ENCODE peak calls at places on chromosome 4, in four cellular contexts. One of them, this sample, is unnamed.

GRCh38 chr4:87570290-87570689 is 38.0 kb upstream of the DSPP start:
- DNase-seq in AG04449: no peak
- DNase-seq in stimulated activated CD8-positive, alpha-beta memory T cell treated with anti-CD3 and anti-CD28 coated beads, Interleukin-7, amount 100 ng/mL, for 1 hour: no peak
- DNase-seq in activated CD4-positive, alpha-beta T cell treated with anti-CD3 and anti-CD28 coated beads, Interleukin-2, amount 50 U/mL, for 1 hour: no peak
- DNase-seq in this sample: no peak

GRCh38 chr4:35247047-35247446 is 997.3 kb downstream of the ARAP2 start:
- DNase-seq in AG04449: no peak
- DNase-seq in stimulated activated CD8-positive, alpha-beta memory T cell treated with anti-CD3 and anti-CD28 coated beads, Interleukin-7, amount 100 ng/mL, for 1 hour: no peak
- DNase-seq in activated CD4-positive, alpha-beta T cell treated with anti-CD3 and anti-CD28 coated beads, Interleukin-2, amount 50 U/mL, for 1 hour: no peak
- DNase-seq in this sample: no peak

GRCh38 chr4:32172761-32173160 is 1452.6 kb downstream of the PCDH7 start:
- DNase-seq in AG04449: no peak
- DNase-seq in stimulated activated CD8-positive, alpha-beta memory T cell treated with anti-CD3 and anti-CD28 coated beads, Interleukin-7, amount 100 ng/mL, for 1 hour: no peak
- DNase-seq in activated CD4-positive, alpha-beta T cell treated with anti-CD3 and anti-CD28 coated beads, Interleukin-2, amount 50 U/mL, for 1 hour: no peak
- DNase-seq in this sample: no peak

GRCh38 chr4:62548108-62548524 is 1348.0 kb downstream of the ADGRL3 start:
- DNase-seq in AG04449: no peak
- DNase-seq in stimulated activated CD8-positive, alpha-beta memory T cell treated with anti-CD3 and anti-CD28 coated beads, Interleukin-7, amount 100 ng/mL, for 1 hour: no peak
- DNase-seq in activated CD4-positive, alpha-beta T cell treated with anti-CD3 and anti-CD28 coated beads, Interleukin-2, amount 50 U/mL, for 1 hour: no peak
- DNase-seq in this sample: no peak

GRCh38 chr4:10682397-10682796 is 2.2 kb downstream of the CLNK start:
- DNase-seq in AG04449: no peak
- DNase-seq in stimulated activated CD8-positive, alpha-beta memory T cell treated with anti-CD3 and anti-CD28 coated beads, Interleukin-7, amount 100 ng/mL, for 1 hour: no peak
- DNase-seq in activated CD4-positive, alpha-beta T cell treated with anti-CD3 and anti-CD28 coated beads, Interleukin-2, amount 50 U/mL, for 1 hour: no peak
- DNase-seq in this sample: no peak

GRCh38 chr4:19844436-19844835 is 407.3 kb upstream of the SLIT2 start:
- DNase-seq in AG04449: no peak
- DNase-seq in stimulated activated CD8-positive, alpha-beta memory T cell treated with anti-CD3 and anti-CD28 coated beads, Interleukin-7, amount 100 ng/mL, for 1 hour: no peak
- DNase-seq in activated CD4-positive, alpha-beta T cell treated with anti-CD3 and anti-CD28 coated beads, Interleukin-2, amount 50 U/mL, for 1 hour: no peak
- DNase-seq in this sample: no peak

GRCh38 chr4:2822461-2823300 is 21.0 kb upstream of the ADD1 start:
- DNase-seq in AG04449: no peak
- DNase-seq in stimulated activated CD8-positive, alpha-beta memory T cell treated with anti-CD3 and anti-CD28 coated beads, Interleukin-7, amount 100 ng/mL, for 1 hour: no peak
- DNase-seq in activated CD4-positive, alpha-beta T cell treated with anti-CD3 and anti-CD28 coated beads, Interleukin-2, amount 50 U/mL, for 1 hour: no peak
- DNase-seq in this sample: no peak

GRCh38 chr4:25654971-25655963 is at the start of gene SLC34A2:
- DNase-seq in AG04449: no peak
- DNase-seq in stimulated activated CD8-positive, alpha-beta memory T cell treated with anti-CD3 and anti-CD28 coated beads, Interleukin-7, amount 100 ng/mL, for 1 hour: no peak
- DNase-seq in activated CD4-positive, alpha-beta T cell treated with anti-CD3 and anti-CD28 coated beads, Interleukin-2, amount 50 U/mL, for 1 hour: no peak
- DNase-seq in this sample: no peak

GRCh38 chr4:85244638-85245037 is 230.3 kb upstream of the ARHGAP24 start:
- DNase-seq in AG04449: no peak
- DNase-seq in stimulated activated CD8-positive, alpha-beta memory T cell treated with anti-CD3 and anti-CD28 coated beads, Interleukin-7, amount 100 ng/mL, for 1 hour: no peak
- DNase-seq in activated CD4-positive, alpha-beta T cell treated with anti-CD3 and anti-CD28 coated beads, Interleukin-2, amount 50 U/mL, for 1 hour: no peak
- DNase-seq in this sample: no peak

GRCh38 chr4:123477804-123478209 is 81.2 kb downstream of the SPRY1 start:
- DNase-seq in AG04449: peak
- DNase-seq in stimulated activated CD8-positive, alpha-beta memory T cell treated with anti-CD3 and anti-CD28 coated beads, Interleukin-7, amount 100 ng/mL, for 1 hour: peak
- DNase-seq in activated CD4-positive, alpha-beta T cell treated with anti-CD3 and anti-CD28 coated beads, Interleukin-2, amount 50 U/mL, for 1 hour: peak
- DNase-seq in this sample: peak

GRCh38 chr4:184792950-184793555 is 32.7 kb downstream of the ACSL1 start:
- DNase-seq in AG04449: peak
- DNase-seq in stimulated activated CD8-positive, alpha-beta memory T cell treated with anti-CD3 and anti-CD28 coated beads, Interleukin-7, amount 100 ng/mL, for 1 hour: no peak
- DNase-seq in activated CD4-positive, alpha-beta T cell treated with anti-CD3 and anti-CD28 coated beads, Interleukin-2, amount 50 U/mL, for 1 hour: peak
- DNase-seq in this sample: peak

GRCh38 chr4:153438916-153439756 is 27.0 kb upstream of the TMEM131L start:
- DNase-seq in AG04449: no peak
- DNase-seq in stimulated activated CD8-positive, alpha-beta memory T cell treated with anti-CD3 and anti-CD28 coated beads, Interleukin-7, amount 100 ng/mL, for 1 hour: peak
- DNase-seq in activated CD4-positive, alpha-beta T cell treated with anti-CD3 and anti-CD28 coated beads, Interleukin-2, amount 50 U/mL, for 1 hour: peak
- DNase-seq in this sample: peak

GRCh38 chr4:156495836-156496235 is 475.8 kb downstream of the PDGFC start:
- DNase-seq in AG04449: no peak
- DNase-seq in stimulated activated CD8-positive, alpha-beta memory T cell treated with anti-CD3 and anti-CD28 coated beads, Interleukin-7, amount 100 ng/mL, for 1 hour: no peak
- DNase-seq in activated CD4-positive, alpha-beta T cell treated with anti-CD3 and anti-CD28 coated beads, Interleukin-2, amount 50 U/mL, for 1 hour: no peak
- DNase-seq in this sample: no peak

This sample was measured in activated T-cell treated with anti-CD3 and anti-CD28 coated beads, Interleukin-2, amount 50 U/mL, for 1 hour.